ENCODE peak calls at places on chromosome X, in six cellular contexts. Y is NCI-H69, C is Right ventricle myocardium superior, R is GM13976, T is fibroblast of pulmonary artery, P is glutamatergic neuron. I is an unnamed sample.

GRCh38 chrX:154321624-154322023 is 26.0 kb downstream of the TKTL1 start:
- DNase-seq in Y (peak; percentile 11), C (no peak), R (peak; percentile 37), T (no peak), P (no peak), I (no peak)

GRCh38 chrX:127207326-127207725 is 387.8 kb downstream of the PRR32 start:
- DNase-seq in Y (no peak), C (no peak), R (no peak), T (no peak), P (no peak), I (no peak)

GRCh38 chrX:21781976-21782375 is 24.1 kb upstream of the SMPX start:
- DNase-seq in Y (no peak), C (no peak), R (no peak), T (no peak), P (no peak), I (no peak)

GRCh38 chrX:1452497-1453389 is at the start of gene ASMTL:
- DNase-seq in Y (no peak), C (peak; percentile 100), R (peak; percentile 100), T (peak; percentile 100), P (peak; percentile 100), I (peak; percentile 99)

GRCh38 chrX:8653956-8654355 is 78.0 kb downstream of the ANOS1 start:
- DNase-seq in Y (no peak), C (no peak), R (no peak), T (no peak), P (no peak), I (no peak)

GRCh38 chrX:120316587-120317283 is 5.5 kb upstream of the TMEM255A start:
- DNase-seq in Y (no peak), C (no peak), R (no peak), T (peak; percentile 13), P (no peak), I (no peak)

GRCh38 chrX:1535241-1536041 is 1.5 kb downstream of the P2RY8 start:
- DNase-seq in Y (no peak), C (no peak), R (peak; percentile 51), T (no peak), P (no peak), I (peak; percentile 28)

GRCh38 chrX:48940404-48940955 is 16.9 kb downstream of the OTUD5 start:
- DNase-seq in Y (no peak), C (no peak), R (no peak), T (no peak), P (no peak), I (no peak)

GRCh38 chrX:40581333-40581910 is 652 bp downstream of the ATP6AP2 start:
- DNase-seq in Y (peak; percentile 48), C (no peak), R (no peak), T (peak; percentile 36), P (no peak), I (peak; percentile 13)

GRCh38 chrX:28126886-28127285 is 145.6 kb upstream of the DCAF8L1 start:
- DNase-seq in Y (no peak), C (no peak), R (no peak), T (no peak), P (no peak), I (no peak)

GRCh38 chrX:143017272-143017671 is 8.5 kb upstream of the SPANXN4 start:
- DNase-seq in Y (no peak), C (no peak), R (no peak), T (no peak), P (no peak), I (no peak)

GRCh38 chrX:139120760-139121159 is 409.2 kb upstream of the FGF13 start:
- DNase-seq in Y (peak; percentile 17), C (no peak), R (no peak), T (no peak), P (no peak), I (no peak)